ENCODE peak calls at places on chromosomes 13 and 19, in five cellular contexts. K, I, F, O and W are unnamed samples.

GRCh38 chr19:18283338-18283737 is 1.9 kb upstream of the JUND start:
- DNase-seq in O (no peak), I (no peak), F (no peak), K (no peak), W (no peak)

GRCh38 chr19:1026189-1027019 is at the start of gene CNN2:
- DNase-seq in K (peak), I (no peak), O (peak), F (peak), W (peak)

GRCh38 chr19:13094771-13095392 is 7.8 kb downstream of the LYL1 start:
- DNase-seq in F (peak), O (no peak), I (no peak), K (peak), W (no peak)

GRCh38 chr19:13093407-13094284 is 9.0 kb downstream of the LYL1 start:
- DNase-seq in O (peak), K (peak), I (peak), F (peak), W (peak)

GRCh38 chr13:41345165-41345920 is 34.3 kb downstream of the NAA16 start:
- DNase-seq in K (no peak), F (no peak), I (no peak), O (no peak), W (no peak)

GRCh38 chr19:27774827-27775226 is 1438.1 kb downstream of the UQCRFS1 start:
- DNase-seq in I (no peak), F (peak), O (peak), K (no peak), W (no peak)

GRCh38 chr19:34963531-34964406 is at the start of gene ZNF792:
- DNase-seq in I (peak), K (peak), O (peak), F (peak), W (peak)

GRCh38 chr19:6215701-6216235 is 64.0 kb downstream of the MLLT1 start:
- DNase-seq in F (no peak), O (no peak), K (no peak), I (no peak), W (no peak)

GRCh38 chr19:33375760-33376159 is 2.3 kb downstream of the CEBPG start:
- DNase-seq in K (no peak), O (no peak), I (no peak), F (peak), W (no peak)

GRCh38 chr19:3324405-3324856 is 42.0 kb upstream of the NFIC start:
- DNase-seq in K (peak), O (peak), I (peak), F (peak), W (no peak)

GRCh38 chr19:409006-409514 is at the start of gene C2CD4C:
- DNase-seq in I (no peak), F (no peak), O (no peak), K (peak), W (peak)

GRCh38 chr19:12603714-12604113 is 6.9 kb downstream of the ZNF490 start:
- DNase-seq in I (no peak), K (no peak), O (peak), F (no peak), W (no peak)

GRCh38 chr19:53980553-53981407 is 10.7 kb upstream of the CACNG6 start:
- DNase-seq in I (peak), F (peak), K (peak), O (no peak), W (peak)

GRCh38 chr19:10766681-10767201 is 48.9 kb downstream of the DNM2 start:
- DNase-seq in F (no peak), K (no peak), I (no peak), O (no peak), W (no peak)

GRCh38 chr19:32404213-32404938 is 1.2 kb upstream of the DPY19L3 start:
- DNase-seq in K (peak), F (no peak), I (no peak), O (no peak), W (no peak)

GRCh38 chr13:47178090-47178950 is 281.5 kb upstream of the HTR2A start:
- DNase-seq in O (no peak), K (no peak), I (no peak), F (no peak), W (no peak)

GRCh38 chr19:11422163-11423068 is 3.3 kb upstream of the RGL3 start:
- DNase-seq in O (peak), I (no peak), K (peak), F (no peak), W (peak)

GRCh38 chr19:6224308-6224675 is 55.5 kb downstream of the MLLT1 start:
- DNase-seq in O (no peak), F (no peak), I (no peak), K (no peak), W (no peak)

GRCh38 chr13:36175621-36176020 is 38.7 kb downstream of the SOHLH2 start:
- DNase-seq in F (no peak), K (no peak), I (no peak), O (no peak), W (no peak)

GRCh38 chr19:55210120-55210493 is 806 bp upstream of the PTPRH start:
- DNase-seq in O (peak), F (peak), K (no peak), I (peak), W (peak)

GRCh38 chr19:11338569-11339253 is 746 bp downstream of the RAB3D start:
- DNase-seq in I (no peak), F (peak), K (no peak), O (no peak), W (peak)

GRCh38 chr13:80342541-80343371 is 1.8 kb upstream of the SPRY2 start:
- DNase-seq in O (peak), F (peak), I (no peak), K (peak), W (peak)

GRCh38 chr13:31441804-31442487 is 242.2 kb downstream of the B3GLCT start:
- DNase-seq in I (no peak), K (no peak), F (no peak), O (no peak), W (no peak)

GRCh38 chr13:31440132-31440531 is 240.4 kb downstream of the B3GLCT start:
- DNase-seq in K (no peak), I (no peak), F (no peak), O (no peak), W (no peak)

GRCh38 chr13:31442605-31443004 is 242.8 kb downstream of the B3GLCT start:
- DNase-seq in K (no peak), F (no peak), O (no peak), I (no peak), W (peak)

GRCh38 chr13:31444266-31444862 is 244.6 kb downstream of the B3GLCT start:
- DNase-seq in I (no peak), O (no peak), F (no peak), K (no peak), W (no peak)
- H3K4me2 ChIP-seq in I (no peak), O (no peak), F (no peak), K (no peak), W (no peak)

GRCh38 chr19:50008532-50008931 is 16.6 kb downstream of the VRK3 start:
- DNase-seq in K (peak), O (no peak), F (no peak), I (no peak), W (no peak)
- TF ChIP-seq CTCF in K (peak), O (no peak), F (peak), I (peak), W (no peak)

DNA sequence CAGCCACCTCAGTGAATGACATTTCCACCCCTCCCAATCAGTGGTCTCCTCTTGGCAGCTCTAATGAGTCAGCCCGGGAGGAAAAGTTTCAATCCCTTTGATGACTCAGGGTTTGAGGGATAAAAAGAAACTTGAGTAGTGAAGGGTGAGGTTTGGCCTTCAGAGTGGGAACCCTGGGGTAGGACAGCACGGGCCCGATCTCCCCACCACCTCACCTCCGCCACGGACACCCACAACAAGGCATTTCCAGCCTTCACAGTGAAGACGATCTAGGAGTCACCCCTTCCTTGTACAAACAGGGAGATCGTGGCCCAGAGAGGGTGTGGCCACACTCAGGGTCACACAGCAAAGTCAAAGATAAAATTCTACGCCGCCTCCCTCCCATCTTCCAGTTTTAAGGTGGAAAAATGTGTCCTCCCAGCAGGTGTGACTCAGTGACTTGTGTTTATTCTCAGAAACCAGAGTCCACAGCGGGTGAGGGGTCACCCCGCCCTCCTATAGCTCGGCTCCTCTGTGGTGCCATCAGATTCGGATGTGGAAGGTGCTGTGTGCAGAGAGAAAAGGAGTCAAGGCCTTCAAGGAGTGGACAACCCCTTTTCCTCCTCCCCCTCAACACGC is 12.3 kb downstream of the CIB3 start:
- DNase-seq in F (peak), I (peak), O (no peak), K (no peak), W (peak)
- TF ChIP-seq EZH2phosphoT487 in F (no peak), I (no peak), O (no peak), K (no peak), W (no peak)

GRCh38 chr13:32428581-32429072 is 697 bp upstream of the N4BP2L1 start:
- DNase-seq in K (no peak), F (no peak), O (no peak), I (no peak), W (no peak)
- H3K4me2 ChIP-seq in K (peak), F (peak), O (peak), I (no peak), W (peak)

DNA sequence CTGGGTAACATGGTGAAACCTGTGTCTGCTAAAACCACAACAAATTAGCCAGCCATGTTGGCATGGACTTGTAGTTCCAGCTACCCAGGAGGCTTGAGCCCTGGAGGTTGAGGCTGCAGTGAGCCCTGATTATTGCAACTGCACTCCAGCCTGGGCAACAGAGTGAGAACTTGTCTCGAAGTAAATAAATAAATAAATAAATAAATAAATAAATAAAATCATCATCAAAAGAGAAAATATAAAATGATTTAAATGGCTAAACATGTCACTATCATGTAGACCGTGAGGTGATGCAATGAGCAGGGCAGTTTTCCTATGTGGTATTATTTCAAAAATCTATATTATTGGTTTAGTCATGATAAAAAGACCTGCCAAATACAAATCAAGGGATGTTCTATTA is 2074.3 kb downstream of the PCDH9 start:
- DNase-seq in F (no peak), I (no peak), K (no peak), O (no peak), W (no peak)
- TF ChIP-seq CTCF in F (no peak), I (no peak), K (no peak), O (no peak), W (no peak)

GRCh38 chr13:90427322-90428272 is 919.9 kb upstream of the MIR17HG start:
- DNase-seq in K (peak), O (no peak), I (no peak), F (no peak), W (no peak)
- TF ChIP-seq EZH2phosphoT487 in K (no peak), O (no peak), I (no peak), F (no peak), W (no peak)

GRCh38 chr19:14405758-14406644 is 13.1 kb downstream of the DDX39A start:
- DNase-seq in I (peak), F (peak), K (peak), O (peak), W (peak)
- H3K4me2 ChIP-seq in I (peak), F (no peak), K (peak), O (peak), W (peak)

GRCh38 chr19:50460161-50460765 is 16.0 kb upstream of the EMC10 start:
- DNase-seq in I (no peak), K (no peak), F (peak), O (peak), W (no peak)
- TF ChIP-seq CTCF in I (no peak), K (no peak), F (no peak), O (peak), W (no peak)